ENCODE peak calls at places on chromosomes 12 and 14, in seven cellular contexts. One of them, this sample, is unnamed.

GRCh38 chr12:50220357-50221061 is 53.3 kb upstream of the CERS5 start:
- DNase-seq in B cell: no peak
- DNase-seq in right atrium auricular region: no peak
- DNase-seq in mucosa of descending colon: no peak
- DNase-seq in coronary artery: no peak
- DNase-seq in nephron progenitor cell: no peak
- DNase-seq in esophagus muscularis mucosa: no peak
- DNase-seq in this sample: no peak

GRCh38 chr12:16165506-16165905 is 112.0 kb downstream of the SLC15A5 start:
- DNase-seq in coronary artery: no peak
- DNase-seq in B cell: no peak
- DNase-seq in right atrium auricular region: peak
- DNase-seq in esophagus muscularis mucosa: no peak
- DNase-seq in mucosa of descending colon: peak
- DNase-seq in nephron progenitor cell: peak
- DNase-seq in this sample: no peak

GRCh38 chr14:98494582-98494981 is 777.4 kb downstream of the BCL11B start:
- DNase-seq in mucosa of descending colon: no peak
- DNase-seq in nephron progenitor cell: no peak
- DNase-seq in right atrium auricular region: no peak
- DNase-seq in coronary artery: no peak
- DNase-seq in B cell: no peak
- DNase-seq in esophagus muscularis mucosa: no peak
- DNase-seq in this sample: no peak

GRCh38 chr14:90140956-90141316 is 79.1 kb downstream of the KCNK13 start:
- DNase-seq in nephron progenitor cell: no peak
- DNase-seq in esophagus muscularis mucosa: no peak
- DNase-seq in mucosa of descending colon: no peak
- DNase-seq in B cell: no peak
- DNase-seq in coronary artery: no peak
- DNase-seq in right atrium auricular region: no peak
- DNase-seq in this sample: no peak

GRCh38 chr14:50045039-50045711 is 71.2 kb downstream of the VCPKMT start:
- DNase-seq in B cell: peak
- DNase-seq in nephron progenitor cell: no peak
- DNase-seq in mucosa of descending colon: peak
- DNase-seq in right atrium auricular region: peak
- DNase-seq in esophagus muscularis mucosa: peak
- DNase-seq in coronary artery: no peak
- DNase-seq in this sample: no peak

GRCh38 chr14:55533960-55534359 is 46.0 kb upstream of the KTN1 start:
- DNase-seq in mucosa of descending colon: no peak
- DNase-seq in coronary artery: no peak
- DNase-seq in right atrium auricular region: no peak
- DNase-seq in nephron progenitor cell: no peak
- DNase-seq in B cell: no peak
- DNase-seq in esophagus muscularis mucosa: no peak
- DNase-seq in this sample: no peak

GRCh38 chr12:114011711-114012110 is 45.6 kb upstream of the RBM19 start:
- DNase-seq in nephron progenitor cell: no peak
- DNase-seq in mucosa of descending colon: no peak
- DNase-seq in right atrium auricular region: no peak
- DNase-seq in coronary artery: no peak
- DNase-seq in esophagus muscularis mucosa: no peak
- DNase-seq in B cell: no peak
- DNase-seq in this sample: no peak

GRCh38 chr12:176321-177181 is 37.4 kb downstream of the SLC6A12 start:
- DNase-seq in right atrium auricular region: no peak
- DNase-seq in mucosa of descending colon: peak
- DNase-seq in B cell: no peak
- DNase-seq in nephron progenitor cell: no peak
- DNase-seq in coronary artery: no peak
- DNase-seq in esophagus muscularis mucosa: no peak
- DNase-seq in this sample: no peak

GRCh38 chr12:66144796-66145754 is 14.5 kb upstream of the LLPH start:
- DNase-seq in B cell: peak
- DNase-seq in esophagus muscularis mucosa: no peak
- DNase-seq in coronary artery: no peak
- DNase-seq in mucosa of descending colon: peak
- DNase-seq in right atrium auricular region: peak
- DNase-seq in nephron progenitor cell: no peak
- DNase-seq in this sample: no peak

GRCh38 chr12:1531654-1532366 is 62.6 kb downstream of the FBXL14 start:
- DNase-seq in nephron progenitor cell: no peak
- DNase-seq in mucosa of descending colon: no peak
- DNase-seq in right atrium auricular region: no peak
- DNase-seq in B cell: no peak
- DNase-seq in esophagus muscularis mucosa: no peak
- DNase-seq in coronary artery: no peak
- DNase-seq in this sample: peak

GRCh38 chr12:51392556-51393237 is 1.5 kb upstream of the GALNT6 start:
- DNase-seq in right atrium auricular region: no peak
- DNase-seq in esophagus muscularis mucosa: no peak
- DNase-seq in mucosa of descending colon: peak
- DNase-seq in B cell: peak
- DNase-seq in coronary artery: peak
- DNase-seq in nephron progenitor cell: peak
- DNase-seq in this sample: no peak

GRCh38 chr12:28313631-28314030 is 123.4 kb downstream of the CCDC91 start:
- DNase-seq in nephron progenitor cell: no peak
- DNase-seq in coronary artery: no peak
- DNase-seq in B cell: no peak
- DNase-seq in mucosa of descending colon: no peak
- DNase-seq in right atrium auricular region: no peak
- DNase-seq in esophagus muscularis mucosa: no peak
- DNase-seq in this sample: no peak

GRCh38 chr12:108381793-108382436 is 42.8 kb upstream of the CMKLR1 start:
- DNase-seq in esophagus muscularis mucosa: no peak
- DNase-seq in nephron progenitor cell: peak
- DNase-seq in right atrium auricular region: no peak
- DNase-seq in B cell: no peak
- DNase-seq in mucosa of descending colon: no peak
- DNase-seq in coronary artery: no peak
- DNase-seq in this sample: no peak

GRCh38 chr12:31476437-31476836 is 114.5 kb downstream of the DENND5B start:
- DNase-seq in nephron progenitor cell: no peak
- DNase-seq in B cell: no peak
- DNase-seq in mucosa of descending colon: no peak
- DNase-seq in right atrium auricular region: no peak
- DNase-seq in esophagus muscularis mucosa: no peak
- DNase-seq in coronary artery: no peak
- DNase-seq in this sample: no peak

GRCh38 chr12:126899926-126900792 is 1366.8 kb upstream of the TMEM132C start:
- DNase-seq in right atrium auricular region: no peak
- DNase-seq in nephron progenitor cell: no peak
- DNase-seq in coronary artery: no peak
- DNase-seq in esophagus muscularis mucosa: no peak
- DNase-seq in B cell: no peak
- DNase-seq in mucosa of descending colon: no peak
- DNase-seq in this sample: no peak

GRCh38 chr14:48568688-48569087 is 893.3 kb upstream of the MDGA2 start:
- DNase-seq in nephron progenitor cell: no peak
- DNase-seq in esophagus muscularis mucosa: no peak
- DNase-seq in mucosa of descending colon: no peak
- DNase-seq in coronary artery: no peak
- DNase-seq in right atrium auricular region: no peak
- DNase-seq in B cell: no peak
- DNase-seq in this sample: no peak

GRCh38 chr12:123712780-123713319 is 697 bp downstream of the ATP6V0A2 start:
- DNase-seq in esophagus muscularis mucosa: no peak
- DNase-seq in right atrium auricular region: no peak
- DNase-seq in mucosa of descending colon: peak
- DNase-seq in nephron progenitor cell: no peak
- DNase-seq in B cell: peak
- DNase-seq in coronary artery: no peak
- DNase-seq in this sample: no peak

GRCh38 chr12:2963760-2964292 is 4.6 kb downstream of the TEAD4 start:
- DNase-seq in mucosa of descending colon: no peak
- DNase-seq in esophagus muscularis mucosa: no peak
- DNase-seq in right atrium auricular region: no peak
- DNase-seq in B cell: no peak
- DNase-seq in nephron progenitor cell: no peak
- DNase-seq in coronary artery: no peak
- DNase-seq in this sample: no peak

DNA sequence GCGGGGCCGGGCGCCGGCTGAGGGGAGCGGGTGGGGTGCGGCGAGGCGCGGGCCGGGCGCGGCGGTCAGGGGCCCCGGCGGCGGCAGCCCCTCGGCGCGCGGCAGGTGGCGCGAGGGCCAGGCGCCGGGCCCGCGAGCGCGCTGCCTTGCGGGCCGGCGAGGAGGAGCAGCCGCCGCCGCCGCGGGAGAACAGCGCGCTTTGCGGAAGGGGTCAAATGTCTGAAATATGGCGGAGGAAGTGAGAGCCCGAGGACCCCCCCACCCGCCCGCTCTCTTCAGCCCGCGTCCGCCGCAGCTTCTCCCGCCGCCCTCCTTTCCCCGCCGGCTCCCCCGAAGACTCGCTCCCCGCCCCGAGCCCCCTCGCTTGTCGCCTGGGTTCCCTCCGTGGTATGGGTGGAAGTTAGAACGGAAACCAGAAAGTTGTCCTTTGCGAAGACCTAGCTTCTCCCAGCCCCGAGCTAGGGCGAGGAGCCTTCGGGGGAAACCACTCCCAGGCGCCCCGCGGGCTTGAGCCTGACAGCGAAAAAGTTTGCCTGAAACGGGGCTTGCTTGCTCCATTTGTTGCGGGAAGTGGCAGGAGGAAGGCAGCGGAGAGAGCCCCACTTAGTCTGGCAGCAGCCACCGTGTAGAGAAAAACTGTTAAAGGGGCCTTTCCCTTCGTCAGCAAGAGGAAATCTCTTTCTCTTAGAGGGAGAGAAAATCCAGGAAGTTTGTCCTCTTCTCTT is 557 bp downstream of the RAP1B start:
- DNase-seq in B cell: peak
- DNase-seq in nephron progenitor cell: peak
- DNase-seq in mucosa of descending colon: peak
- DNase-seq in esophagus muscularis mucosa: peak
- DNase-seq in right atrium auricular region: peak
- DNase-seq in coronary artery: peak
- DNase-seq in this sample: peak
- TF ChIP-seq CTCF in B cell: no peak
- TF ChIP-seq CTCF in nephron progenitor cell: no peak
- TF ChIP-seq CTCF in mucosa of descending colon: no peak
- TF ChIP-seq CTCF in esophagus muscularis mucosa: no peak
- TF ChIP-seq CTCF in right atrium auricular region: no peak
- TF ChIP-seq CTCF in coronary artery: no peak
- TF ChIP-seq CTCF in this sample: no peak

GRCh38 chr12:120439646-120440247 is 1.8 kb downstream of the COX6A1 start:
- DNase-seq in B cell: peak
- DNase-seq in nephron progenitor cell: peak
- DNase-seq in coronary artery: no peak
- DNase-seq in right atrium auricular region: no peak
- DNase-seq in esophagus muscularis mucosa: no peak
- DNase-seq in mucosa of descending colon: peak
- DNase-seq in this sample: no peak

GRCh38 chr12:120438495-120439198 is 734 bp downstream of the COX6A1 start:
- DNase-seq in coronary artery: no peak
- DNase-seq in mucosa of descending colon: no peak
- DNase-seq in right atrium auricular region: no peak
- DNase-seq in B cell: no peak
- DNase-seq in esophagus muscularis mucosa: no peak
- DNase-seq in nephron progenitor cell: no peak
- DNase-seq in this sample: no peak

GRCh38 chr12:120432772-120433525 is 5.0 kb upstream of the COX6A1 start:
- DNase-seq in nephron progenitor cell: no peak
- DNase-seq in right atrium auricular region: no peak
- DNase-seq in B cell: no peak
- DNase-seq in coronary artery: no peak
- DNase-seq in esophagus muscularis mucosa: no peak
- DNase-seq in mucosa of descending colon: no peak
- DNase-seq in this sample: no peak

GRCh38 chr12:120437735-120438494 is at the start of gene COX6A1:
- DNase-seq in nephron progenitor cell: peak
- DNase-seq in coronary artery: peak
- DNase-seq in B cell: peak
- DNase-seq in mucosa of descending colon: peak
- DNase-seq in right atrium auricular region: peak
- DNase-seq in esophagus muscularis mucosa: peak
- DNase-seq in this sample: peak
- TF ChIP-seq CTCF in nephron progenitor cell: no peak
- TF ChIP-seq CTCF in coronary artery: no peak
- TF ChIP-seq CTCF in B cell: peak
- TF ChIP-seq CTCF in mucosa of descending colon: peak
- TF ChIP-seq CTCF in right atrium auricular region: no peak
- TF ChIP-seq CTCF in esophagus muscularis mucosa: peak
- TF ChIP-seq CTCF in this sample: no peak

GRCh38 chr12:12033589-12034223 is 37.0 kb upstream of the BCL2L14 start:
- DNase-seq in coronary artery: no peak
- DNase-seq in mucosa of descending colon: no peak
- DNase-seq in B cell: no peak
- DNase-seq in right atrium auricular region: no peak
- DNase-seq in nephron progenitor cell: no peak
- DNase-seq in esophagus muscularis mucosa: no peak
- DNase-seq in this sample: peak

GRCh38 chr12:12039897-12040296 is 30.8 kb upstream of the BCL2L14 start:
- DNase-seq in right atrium auricular region: no peak
- DNase-seq in coronary artery: no peak
- DNase-seq in esophagus muscularis mucosa: peak
- DNase-seq in nephron progenitor cell: no peak
- DNase-seq in B cell: no peak
- DNase-seq in mucosa of descending colon: peak
- DNase-seq in this sample: peak

GRCh38 chr12:12034344-12034743 is 36.4 kb upstream of the BCL2L14 start:
- DNase-seq in mucosa of descending colon: no peak
- DNase-seq in B cell: no peak
- DNase-seq in esophagus muscularis mucosa: no peak
- DNase-seq in right atrium auricular region: no peak
- DNase-seq in nephron progenitor cell: no peak
- DNase-seq in coronary artery: no peak
- DNase-seq in this sample: no peak

GRCh38 chr12:12035229-12035628 is 35.5 kb upstream of the BCL2L14 start:
- DNase-seq in nephron progenitor cell: no peak
- DNase-seq in esophagus muscularis mucosa: no peak
- DNase-seq in right atrium auricular region: no peak
- DNase-seq in B cell: no peak
- DNase-seq in coronary artery: no peak
- DNase-seq in mucosa of descending colon: no peak
- DNase-seq in this sample: no peak

DNA sequence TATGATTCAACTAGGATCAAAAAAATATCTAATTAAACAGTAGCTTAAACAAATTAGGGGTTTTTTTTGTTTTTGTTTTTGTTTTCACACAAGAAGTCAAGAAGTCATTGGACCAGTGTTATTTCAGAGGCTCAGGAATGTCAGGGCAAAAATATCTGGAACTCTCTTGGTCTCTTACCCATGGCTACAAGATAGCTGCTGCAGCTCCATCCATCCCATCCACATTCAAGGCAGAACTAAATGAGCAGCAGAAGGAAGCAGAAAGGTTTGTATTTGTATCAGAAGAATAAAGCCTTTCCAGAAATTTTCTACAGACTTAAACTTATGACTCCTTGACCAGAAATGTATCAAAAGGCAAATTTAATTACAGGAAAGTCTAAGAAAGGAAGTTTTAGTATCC is 33.8 kb upstream of the BCL2L14 start:
- DNase-seq in right atrium auricular region: no peak
- DNase-seq in coronary artery: no peak
- DNase-seq in esophagus muscularis mucosa: no peak
- DNase-seq in nephron progenitor cell: no peak
- DNase-seq in mucosa of descending colon: no peak
- DNase-seq in B cell: no peak
- DNase-seq in this sample: no peak
- TF ChIP-seq CTCF in right atrium auricular region: no peak
- TF ChIP-seq CTCF in coronary artery: no peak
- TF ChIP-seq CTCF in esophagus muscularis mucosa: no peak
- TF ChIP-seq CTCF in nephron progenitor cell: no peak
- TF ChIP-seq CTCF in mucosa of descending colon: no peak
- TF ChIP-seq CTCF in B cell: no peak
- TF ChIP-seq CTCF in this sample: no peak

GRCh38 chr12:43776498-43776897 is 17.7 kb downstream of the IRAK4 start:
- DNase-seq in mucosa of descending colon: peak
- DNase-seq in coronary artery: no peak
- DNase-seq in B cell: peak
- DNase-seq in right atrium auricular region: no peak
- DNase-seq in nephron progenitor cell: no peak
- DNase-seq in esophagus muscularis mucosa: no peak
- DNase-seq in this sample: no peak
- TF ChIP-seq CTCF in mucosa of descending colon: no peak
- TF ChIP-seq CTCF in coronary artery: no peak
- TF ChIP-seq CTCF in B cell: peak
- TF ChIP-seq CTCF in right atrium auricular region: no peak
- TF ChIP-seq CTCF in nephron progenitor cell: peak
- TF ChIP-seq CTCF in esophagus muscularis mucosa: peak
- TF ChIP-seq CTCF in this sample: peak